ENCODE peak calls at places on chromosomes 4 and X, in eight cellular contexts. U is NB4, G is ovary, V is right lobe of liver, A is HFF-Myc, E is neural progenitor cell, C is colonic mucosa, F is heart right ventricle. K is an unnamed sample.

GRCh38 chr4:26145212-26145611 is 175.6 kb upstream of the RBPJ start:
- DNase-seq in F (no peak), A (no peak), U (no peak), V (no peak), C (peak; percentile 38), G (no peak), E (no peak), K (no peak)

GRCh38 chrX:30150196-30150895 is 65.0 kb upstream of the MAGEB2 start:
- DNase-seq in A (no peak), G (no peak), E (no peak), U (no peak), C (no peak), V (no peak), F (no peak), K (no peak)

GRCh38 chr4:147693202-147693601 is 9.2 kb upstream of the PRMT9 start:
- DNase-seq in C (no peak), G (no peak), V (no peak), F (no peak), A (no peak), E (no peak), U (no peak), K (no peak)

GRCh38 chr4:102620697-102621497 is 119.7 kb downstream of the NFKB1 start:
- DNase-seq in C (peak; percentile 60), A (peak; percentile 72), G (no peak), V (peak; percentile 60), U (peak; percentile 71), E (peak; percentile 20), F (no peak), K (peak; percentile 47)

GRCh38 chrX:115173181-115173580 is 16.0 kb upstream of the RBMXL3 start:
- DNase-seq in F (no peak), E (peak; percentile 47), A (no peak), G (no peak), V (no peak), C (no peak), U (no peak), K (no peak)

GRCh38 chrX:41336447-41336846 is 2.5 kb downstream of the DDX3X start:
- DNase-seq in E (no peak), C (no peak), F (no peak), U (no peak), A (no peak), V (no peak), G (no peak), K (no peak)

GRCh38 chr4:42718336-42718735 is 61.4 kb upstream of the ATP8A1 start:
- DNase-seq in A (no peak), V (no peak), G (no peak), C (no peak), E (no peak), F (no peak), U (no peak), K (no peak)

GRCh38 chrX:50567636-50568035 is 97.0 kb upstream of the DGKK start:
- DNase-seq in A (no peak), V (no peak), F (no peak), G (no peak), E (no peak), U (no peak), C (no peak), K (no peak)

GRCh38 chr4:5967783-5968182 is 50.4 kb downstream of the C4orf50 start:
- DNase-seq in C (no peak), E (no peak), F (no peak), V (no peak), U (no peak), A (no peak), G (no peak), K (no peak)

GRCh38 chrX:20521245-20521644 is 254.5 kb upstream of the RPS6KA3 start:
- DNase-seq in V (no peak), A (no peak), E (no peak), G (no peak), U (no peak), C (no peak), F (no peak), K (no peak)

GRCh38 chr4:165726831-165727230 is 146.2 kb upstream of the TLL1 start:
- DNase-seq in A (no peak), E (no peak), G (no peak), V (no peak), F (no peak), C (no peak), U (no peak), K (no peak)

GRCh38 chrX:357035-357692 is 29.5 kb downstream of the PPP2R3B start:
- DNase-seq in F (no peak), V (no peak), U (no peak), G (peak; percentile 2), C (no peak), A (no peak), E (no peak), K (no peak)

GRCh38 chr4:106048250-106048931 is 153.1 kb downstream of the NPNT start:
- DNase-seq in U (no peak), G (no peak), A (no peak), C (no peak), E (peak; percentile 45), F (no peak), V (no peak), K (no peak)

GRCh38 chr4:57074753-57075152 is 35.4 kb downstream of the IGFBP7 start:
- DNase-seq in F (no peak), G (no peak), C (no peak), A (peak; percentile 51), U (no peak), V (no peak), E (no peak), K (peak; percentile 51)

GRCh38 chr4:7328913-7329638 is 105.7 kb downstream of the PSAPL1 start:
- DNase-seq in E (no peak), A (peak; percentile 32), U (no peak), F (peak; percentile 71), G (no peak), V (no peak), C (no peak), K (peak; percentile 22)

DNA sequence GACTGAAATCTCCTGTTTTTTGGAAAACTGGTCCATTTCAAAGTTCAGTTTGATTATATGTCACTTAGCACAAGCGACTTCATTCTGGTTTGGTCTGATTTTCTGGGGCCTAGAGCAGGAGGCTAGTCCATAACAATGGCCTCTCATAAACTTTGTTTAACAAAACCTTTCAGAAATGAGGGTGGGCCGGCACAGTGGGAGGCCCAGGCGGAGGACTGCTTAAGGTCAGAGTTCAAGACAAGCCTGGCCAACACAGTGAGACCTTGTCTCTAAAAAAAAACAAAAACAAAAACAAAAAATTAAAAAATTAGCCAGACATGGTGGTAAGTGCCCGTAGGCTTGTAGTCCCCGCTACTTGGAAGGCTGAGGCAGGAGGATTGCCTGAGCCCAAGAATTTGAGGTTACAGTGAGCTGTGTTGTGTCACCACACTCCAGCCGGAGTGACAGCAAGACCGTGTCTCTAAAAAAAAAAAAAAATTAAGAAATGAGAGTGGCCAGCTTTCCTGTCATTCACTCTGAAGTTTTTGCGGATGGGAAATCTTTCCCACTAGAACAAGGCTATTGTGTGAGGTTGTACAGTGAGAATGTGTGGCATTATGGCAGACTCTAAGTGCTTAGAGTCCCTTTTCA is 1.2 kb upstream of the PLAC8 start:
- DNase-seq in E (peak; percentile 10), V (no peak), F (no peak), C (no peak), G (no peak), U (peak; percentile 54), A (no peak), K (no peak)
- H3K4me3 ChIP-seq in E (no peak overlapping the region), V (no peak overlapping the region), F (no peak overlapping the region), C (no peak overlapping the region), G (no peak overlapping the region), U (no peak overlapping the region), A (no peak overlapping the region), K (no peak overlapping the region)

DNA sequence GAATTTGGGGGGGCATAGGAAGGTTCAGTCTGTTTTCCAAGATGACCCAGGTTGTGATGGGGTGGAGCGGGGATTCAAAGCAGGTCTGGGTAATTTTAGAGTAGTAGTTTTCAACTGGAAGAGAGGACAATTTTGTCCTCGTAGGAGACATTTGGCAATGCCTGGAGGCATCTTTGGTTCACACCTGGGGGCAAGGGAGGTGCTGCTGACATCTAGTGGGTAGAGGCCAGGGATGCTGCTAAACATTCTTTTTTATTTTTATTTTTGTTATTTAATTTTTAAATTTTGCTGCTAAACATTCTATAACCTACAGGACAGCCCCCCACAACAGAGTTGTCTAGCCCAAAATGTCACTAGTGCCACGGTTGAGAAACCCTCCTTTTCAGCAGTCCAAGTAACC is 1.9 kb downstream of the RAB9A start:
- DNase-seq in C (no peak), U (no peak), V (no peak), G (no peak), F (no peak), E (no peak), A (no peak), K (no peak)
- H3K4me3 ChIP-seq in C (peak overlapping the region; percentile 58), U (peak overlapping the region; percentile 94), V (no peak overlapping the region), G (peak overlapping the region; percentile 61), F (peak overlapping the region; percentile 71), E (peak overlapping the region; percentile 74), A (peak overlapping the region; percentile 58), K (peak overlapping the region; percentile 76)

DNA sequence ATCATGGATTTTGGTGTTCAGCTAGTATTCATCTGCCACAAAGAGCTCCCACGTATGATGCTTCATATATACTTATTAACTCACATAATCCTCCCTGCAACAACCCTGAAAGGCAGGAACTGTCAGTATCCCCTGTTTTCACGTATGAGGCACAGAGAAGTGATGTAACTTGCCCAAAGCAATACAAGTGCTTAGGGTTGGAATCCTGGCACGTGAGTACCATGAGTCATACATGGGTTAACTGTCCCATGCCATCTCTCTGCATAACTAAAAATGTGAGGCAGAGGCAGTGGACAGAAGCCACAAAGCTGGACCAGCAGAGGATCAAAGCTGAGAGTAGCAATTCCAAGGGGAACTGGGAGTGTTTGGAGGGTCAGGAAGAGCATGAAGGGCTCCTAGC is 35.7 kb upstream of the EGFL6 start:
- DNase-seq in U (peak; percentile 22), C (no peak), A (no peak), V (no peak), E (no peak), F (no peak), G (no peak), K (no peak)
- H3K4me3 ChIP-seq in U (no peak overlapping the region), C (no peak overlapping the region), A (no peak overlapping the region), V (no peak overlapping the region), E (no peak overlapping the region), F (no peak overlapping the region), G (no peak overlapping the region), K (no peak overlapping the region)

GRCh38 chr4:130026185-130026584 is 930.2 kb downstream of the C4orf33 start:
- DNase-seq in V (no peak), U (no peak), A (no peak), E (peak; percentile 90), F (no peak), C (no peak), G (no peak), K (no peak)

GRCh38 chr4:130025701-130026100 is 929.7 kb downstream of the C4orf33 start:
- DNase-seq in U (no peak), V (no peak), A (no peak), E (no peak), G (no peak), F (no peak), C (no peak), K (no peak)

GRCh38 chr4:130031858-130032257 is 935.9 kb downstream of the C4orf33 start:
- DNase-seq in C (no peak), V (no peak), U (no peak), E (no peak), G (no peak), F (no peak), A (no peak), K (no peak)

GRCh38 chr4:130029442-130029841 is 933.5 kb downstream of the C4orf33 start:
- DNase-seq in V (no peak), F (no peak), G (no peak), U (no peak), A (no peak), C (no peak), E (peak; percentile 47), K (no peak)

DNA sequence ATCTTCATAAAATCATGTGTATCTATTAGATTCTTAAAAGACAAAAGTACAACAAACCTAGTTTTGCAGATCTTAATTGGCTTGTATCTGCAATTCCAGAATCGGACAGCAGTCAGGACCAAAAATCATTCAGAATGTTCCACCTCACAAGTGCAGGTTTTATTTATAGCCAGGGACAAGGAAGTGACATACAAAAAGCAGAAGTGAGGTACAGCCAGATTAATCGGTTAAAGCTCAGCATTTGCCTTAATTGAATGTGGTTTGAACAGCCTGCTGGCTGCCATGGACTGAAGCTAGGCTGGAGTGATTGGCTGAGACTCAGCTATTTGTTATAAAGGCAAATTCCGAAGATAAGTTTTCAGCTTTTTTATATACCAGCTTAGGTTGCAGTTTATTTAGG is 932.6 kb downstream of the C4orf33 start:
- DNase-seq in U (peak; percentile 78), E (peak; percentile 31), C (no peak), G (no peak), F (no peak), A (no peak), V (no peak), K (no peak)
- H3K4me3 ChIP-seq in U (no peak overlapping the region), E (no peak overlapping the region), C (no peak overlapping the region), G (no peak overlapping the region), F (no peak overlapping the region), A (no peak overlapping the region), V (no peak overlapping the region), K (no peak overlapping the region)